ENCODE peak calls at places on chromosomes 12 and 14, in seven cellular contexts. L, Y, R, M, E, I and K are unnamed samples.

GRCh38 chr12:14307004-14307403 is 58.5 kb upstream of the ATF7IP start:
- DNase-seq in I (no peak), Y (no peak), M (no peak), L (no peak), E (no peak), R (no peak), K (no peak)

GRCh38 chr14:39247256-39247655 is 13.5 kb downstream of the MIA2 start:
- DNase-seq in I (no peak), E (peak), L (no peak), R (peak), Y (no peak), M (no peak), K (no peak)

GRCh38 chr14:65255583-65256443 is 153.5 kb upstream of the MAX start:
- DNase-seq in M (peak), Y (no peak), R (no peak), E (no peak), I (peak), L (no peak), K (no peak)

GRCh38 chr12:51160814-51161459 is 12.0 kb downstream of the TFCP2 start:
- DNase-seq in M (no peak), Y (no peak), R (peak), E (peak), L (no peak), I (no peak), K (no peak)

GRCh38 chr14:101734241-101734847 is 27.2 kb upstream of the PPP2R5C start:
- DNase-seq in M (no peak), I (no peak), Y (no peak), L (no peak), E (no peak), R (no peak), K (no peak)

GRCh38 chr14:69980457-69981414 is 101.5 kb downstream of the SMOC1 start:
- DNase-seq in R (peak), I (peak), M (no peak), E (no peak), Y (no peak), L (no peak), K (no peak)

GRCh38 chr12:78164154-78164553 is 333.5 kb downstream of the NAV3 start:
- DNase-seq in L (no peak), I (no peak), R (no peak), Y (no peak), M (no peak), E (no peak), K (no peak)

GRCh38 chr14:24117179-24117578 is 2.4 kb upstream of the NRL start:
- DNase-seq in I (no peak), Y (no peak), R (no peak), E (no peak), L (no peak), M (no peak), K (no peak)

GRCh38 chr12:96208801-96209534 is 14.8 kb downstream of the ELK3 start:
- DNase-seq in E (no peak), L (no peak), Y (no peak), M (no peak), R (peak), I (no peak), K (no peak)
- TF ChIP-seq CTCF in E (peak), L (no peak), Y (no peak), M (no peak), R (no peak), I (no peak), K (no peak)

GRCh38 chr12:10235761-10236631 is 23.3 kb downstream of the GABARAPL1 start:
- DNase-seq in L (no peak), I (no peak), R (peak), Y (no peak), M (no peak), E (no peak), K (peak)
- TF ChIP-seq CTCF in L (peak), I (peak), R (peak), Y (peak), M (peak), E (peak), K (peak)

GRCh38 chr14:86672071-86672470 is 1142.1 kb downstream of the FLRT2 start:
- DNase-seq in L (no peak), E (no peak), R (no peak), M (no peak), I (no peak), Y (no peak), K (no peak)
- TF ChIP-seq CTCF in L (no peak), E (no peak), R (no peak), M (no peak), I (no peak), Y (no peak), K (no peak)

GRCh38 chr12:92619026-92619425 is 83.8 kb upstream of the PLEKHG7 start:
- DNase-seq in L (no peak), I (no peak), Y (no peak), E (no peak), M (no peak), R (no peak), K (no peak)
- TF ChIP-seq CTCF in L (no peak), I (no peak), Y (no peak), E (no peak), M (no peak), R (no peak), K (no peak)

GRCh38 chr12:49603721-49604120 is 1.7 kb downstream of the FAM186B start:
- DNase-seq in M (no peak), I (no peak), Y (no peak), R (no peak), E (no peak), L (no peak), K (no peak)
- TF ChIP-seq CTCF in M (no peak), I (no peak), Y (no peak), R (no peak), E (no peak), L (no peak), K (no peak)

GRCh38 chr12:3107071-3107583 is 29.9 kb downstream of the TSPAN9 start:
- DNase-seq in R (peak), E (peak), I (peak), M (no peak), Y (no peak), L (no peak), K (no peak)
- TF ChIP-seq CTCF in R (no peak), E (peak), I (no peak), M (no peak), Y (no peak), L (no peak), K (no peak)